ENCODE peak calls at places on chromosomes 7 and 10, in five cellular contexts. F is mesenchymal stem cell; X is activated naive CD8-positive, alpha-beta T cell treated with anti-CD3 and anti-CD28 coated beads, Interleukin-2, amount 10 ng/mL, durations not matched to agents 7 days and 5 days; H is cardiac fibroblast; T is fibroblast of mammary gland. Y is an unnamed sample.

GRCh38 chr10:31315453-31315852 is 3.6 kb upstream of the ZEB1 start:
- DNase-seq in F (peak; percentile 13), X (no peak), H (peak; percentile 94), T (peak; percentile 93), Y (peak; percentile 57)

GRCh38 chr10:13100349-13101294 is 659 bp downstream of the OPTN start:
- DNase-seq in F (peak; percentile 73), X (no peak), H (peak; percentile 49), T (peak; percentile 31), Y (peak; percentile 31)

GRCh38 chr10:124129471-124129870 is 36.1 kb upstream of the CHST15 start:
- DNase-seq in F (no peak), X (no peak), H (no peak), T (no peak), Y (no peak)

GRCh38 chr7:3198316-3198715 is 102.7 kb upstream of the SDK1 start:
- DNase-seq in F (no peak), X (no peak), H (no peak), T (no peak), Y (no peak)

GRCh38 chr7:6444516-6445269 is 3.1 kb downstream of the DAGLB start:
- DNase-seq in F (peak; percentile 44), X (no peak), H (peak; percentile 47), T (no peak), Y (no peak)

GRCh38 chr10:103661198-103661950 is 167.9 kb downstream of the NEURL1 start:
- DNase-seq in F (peak; percentile 88), X (peak; percentile 57), H (peak; percentile 86), T (peak; percentile 95), Y (peak; percentile 97)

GRCh38 chr7:48427671-48428070 is 256.4 kb downstream of the ABCA13 start:
- DNase-seq in F (no peak), X (no peak), H (peak; percentile 68), T (peak; percentile 32), Y (peak; percentile 24)

GRCh38 chr7:76031964-76032363 is 15.8 kb downstream of the STYXL1 start:
- DNase-seq in F (no peak), X (no peak), H (no peak), T (no peak), Y (no peak)

GRCh38 chr10:4270116-4270515 is 485.1 kb upstream of the KLF6 start:
- DNase-seq in F (peak; percentile 81), X (no peak), H (peak; percentile 95), T (peak; percentile 87), Y (peak; percentile 28)

GRCh38 chr10:107914450-107915276 is 750.2 kb upstream of the SORCS1 start:
- DNase-seq in F (peak; percentile 0), X (no peak), H (no peak), T (peak; percentile 25), Y (no peak)

GRCh38 chr10:90642136-90642535 is 215.7 kb downstream of the HTR7 start:
- DNase-seq in F (peak; percentile 86), X (no peak), H (peak; percentile 60), T (peak; percentile 19), Y (peak; percentile 18)

GRCh38 chr10:132810807-132811700 is 25.1 kb upstream of the NKX6-2 start:
- DNase-seq in F (no peak), X (no peak), H (no peak), T (no peak), Y (no peak)

GRCh38 chr7:78226059-78226658 is 427.6 kb downstream of the PHTF2 start:
- DNase-seq in F (peak; percentile 16), X (no peak), H (peak; percentile 60), T (peak; percentile 65), Y (peak; percentile 8)

GRCh38 chr7:116524609-116525297 is at the start of gene CAV1:
- DNase-seq in F (peak; percentile 93), X (peak; percentile 43), H (peak; percentile 96), T (peak; percentile 96), Y (peak; percentile 91)

GRCh38 chr10:110610308-110610774 is 33.8 kb upstream of the RBM20 start:
- DNase-seq in F (peak; percentile 55), X (no peak), H (peak; percentile 62), T (peak; percentile 49), Y (peak; percentile 46)

GRCh38 chr10:132519382-132520146 is 18.0 kb upstream of the INPP5A start:
- DNase-seq in F (no peak), X (no peak), H (no peak), T (no peak), Y (no peak)

GRCh38 chr10:132448248-132448731 is 51.3 kb downstream of the PWWP2B start:
- DNase-seq in F (peak; percentile 70), X (peak; percentile 78), H (peak; percentile 17), T (peak; percentile 38), Y (no peak)

GRCh38 chr10:23892296-23892695 is 316.6 kb upstream of the KIAA1217 start:
- DNase-seq in F (no peak), X (no peak), H (no peak), T (no peak), Y (no peak)

GRCh38 chr10:80894339-80894791 is 356.7 kb downstream of the SH2D4B start:
- DNase-seq in F (no peak), X (no peak), H (no peak), T (no peak), Y (no peak)

GRCh38 chr10:73426318-73426717 is 7.0 kb downstream of the MSS51 start:
- DNase-seq in F (no peak), X (no peak), H (no peak), T (no peak), Y (no peak)

GRCh38 chr7:54985405-54986360 is 33.1 kb upstream of the EGFR start:
- DNase-seq in F (peak; percentile 73), X (no peak), H (peak; percentile 73), T (peak; percentile 94), Y (peak; percentile 80)

GRCh38 chr10:86579883-86580548 is 58.4 kb upstream of the WAPL start:
- DNase-seq in F (no peak), X (no peak), H (no peak), T (no peak), Y (no peak)

Y was measured in hepatic stellate cell.